ENCODE peak calls at places on chromosomes 13 and 19, in nine cellular contexts. T is body of pancreas, H is stomach, F is gastrocnemius medialis, J is Peyer's patch, X is IMR-90, N is breast epithelium, L is sigmoid colon, O is spleen. Q is an unnamed sample. For H3K4me1, the result is how much of the 10 kb centered on the place peaks cover.

GRCh38 chr19:13856530-13856929 is 20.4 kb upstream of the NANOS3 start:
- DNase-seq in T (no peak), H (no peak), F (no peak), J (peak), X (no peak), N (no peak), L (no peak), O (no peak), Q (no peak)

GRCh38 chr13:100561599-100562204 is 26.9 kb downstream of the GGACT start:
- DNase-seq in T (no peak), H (no peak), F (no peak), J (no peak), X (no peak), N (no peak), L (no peak), O (no peak), Q (no peak)

GRCh38 chr13:31073859-31074718 is 87.6 kb downstream of the HSPH1 start:
- DNase-seq in T (no peak), H (no peak), F (no peak), J (no peak), X (peak), N (peak), L (no peak), O (no peak), Q (no peak)

GRCh38 chr19:588758-589692 is 656 bp upstream of the HCN2 start:
- DNase-seq in T (no peak), H (no peak), F (no peak), J (no peak), X (no peak), N (no peak), L (no peak), O (no peak), Q (no peak)

GRCh38 chr19:45130888-45131615 is 29.7 kb downstream of the NKPD1 start:
- DNase-seq in T (peak), H (peak), F (no peak), J (peak), X (peak), N (no peak), L (no peak), O (no peak), Q (peak)

GRCh38 chr13:57633950-57634828 is 2.6 kb downstream of the PCDH17 start:
- DNase-seq in T (peak), H (no peak), F (no peak), J (no peak), X (no peak), N (no peak), L (peak), O (peak), Q (peak)

GRCh38 chr19:47631681-47632446 is 22.9 kb downstream of the BICRA start:
- DNase-seq in T (no peak), H (no peak), F (peak), J (no peak), X (no peak), N (no peak), L (no peak), O (no peak), Q (no peak)

GRCh38 chr19:44969437-44969836 is 14.3 kb downstream of the CLPTM1 start:
- DNase-seq in T (no peak), H (no peak), F (no peak), J (no peak), X (no peak), N (no peak), L (no peak), O (no peak), Q (no peak)

GRCh38 chr13:98556968-98557591 is 19.8 kb downstream of the STK24 start:
- DNase-seq in T (peak), H (peak), F (no peak), J (peak), X (peak), N (no peak), L (peak), O (no peak), Q (no peak)

GRCh38 chr19:45554481-45554880 is 30.1 kb downstream of the OPA3 start:
- DNase-seq in T (no peak), H (no peak), F (no peak), J (no peak), X (no peak), N (no peak), L (no peak), O (no peak), Q (no peak)

GRCh38 chr13:81017525-81018152 is 676.7 kb upstream of the SPRY2 start:
- DNase-seq in T (no peak), H (no peak), F (no peak), J (no peak), X (peak), N (no peak), L (no peak), O (no peak), Q (no peak)

GRCh38 chr13:49248433-49249002 is 793 bp downstream of the CDADC1 start:
- DNase-seq in T (no peak), H (no peak), F (no peak), J (no peak), X (peak), N (no peak), L (no peak), O (no peak), Q (peak)

GRCh38 chr19:45121827-45122345 is 28.9 kb downstream of the PPP1R37 start:
- DNase-seq in T (no peak), H (no peak), F (no peak), J (no peak), X (no peak), N (no peak), L (no peak), O (no peak), Q (no peak)

GRCh38 chr13:66659291-66660012 is 570.7 kb downstream of the PCDH9 start:
- DNase-seq in T (no peak), H (no peak), F (no peak), J (no peak), X (no peak), N (no peak), L (no peak), O (no peak), Q (no peak)

GRCh38 chr19:54062643-54063042 is 1.1 kb downstream of the VSTM1 start:
- DNase-seq in T (no peak), H (no peak), F (no peak), J (no peak), X (no peak), N (no peak), L (peak), O (peak), Q (peak)

GRCh38 chr13:51687928-51688714 is 103.9 kb downstream of the WDFY2 start:
- DNase-seq in T (no peak), H (no peak), F (no peak), J (no peak), X (no peak), N (no peak), L (no peak), O (no peak), Q (no peak)

GRCh38 chr19:21202865-21203494 is 61.1 kb downstream of the ZNF431 start:
- DNase-seq in T (peak), H (no peak), F (no peak), J (no peak), X (peak), N (no peak), L (no peak), O (no peak), Q (no peak)

GRCh38 chr13:104485571-104485970 is 1419.4 kb upstream of the SLC10A2 start:
- DNase-seq in T (no peak), H (no peak), F (no peak), J (no peak), X (no peak), N (no peak), L (no peak), O (no peak), Q (no peak)

GRCh38 chr13:39023316-39023715 is 14.6 kb downstream of the PROSER1 start:
- DNase-seq in T (no peak), H (no peak), F (no peak), J (no peak), X (peak), N (no peak), L (no peak), O (no peak), Q (no peak)

DNA sequence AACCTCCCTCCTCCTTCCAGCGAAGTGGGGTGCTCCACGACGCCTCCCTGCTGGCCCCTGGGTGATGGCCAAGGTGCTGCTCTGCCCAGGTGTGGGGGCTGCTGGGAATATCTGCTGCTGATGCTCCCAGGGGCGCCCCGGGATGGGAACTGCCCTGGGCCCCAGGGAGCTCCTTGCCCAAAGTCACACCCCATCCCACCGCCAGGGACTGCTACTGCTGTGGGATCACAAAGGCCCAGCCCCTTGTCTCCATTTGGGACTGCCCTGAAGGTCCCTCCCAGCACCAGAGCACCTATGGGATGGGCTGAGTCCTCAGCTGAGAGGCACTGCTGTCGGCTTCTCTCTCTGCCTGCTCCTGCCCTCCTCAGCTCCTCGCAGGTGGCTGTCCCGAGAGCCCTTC is 19.0 kb downstream of the CHST8 start:
- DNase-seq in T (no peak), H (no peak), F (no peak), J (peak), X (no peak), N (no peak), L (no peak), O (peak), Q (no peak)
- H3K4me1 ChIP-seq in T (under half), H (under half), F (under half), J (under half), X (under half), N (under half), L (under half), O (under half), Q (under half)

GRCh38 chr19:51695088-51695487 is 2.0 kb downstream of the SPACA6 start:
- DNase-seq in T (no peak), H (peak), F (no peak), J (peak), X (no peak), N (no peak), L (no peak), O (no peak), Q (no peak)

GRCh38 chr19:51692065-51692915 is 840 bp upstream of the SPACA6 start:
- DNase-seq in T (no peak), H (no peak), F (no peak), J (peak), X (no peak), N (no peak), L (no peak), O (no peak), Q (peak)

GRCh38 chr19:51694318-51695085 is 1.4 kb downstream of the SPACA6 start:
- DNase-seq in T (no peak), H (peak), F (no peak), J (peak), X (no peak), N (no peak), L (no peak), O (no peak), Q (no peak)

GRCh38 chr19:51693819-51694218 is 689 bp downstream of the SPACA6 start:
- DNase-seq in T (no peak), H (no peak), F (no peak), J (no peak), X (no peak), N (no peak), L (no peak), O (no peak), Q (peak)

GRCh38 chr19:51693246-51693645 is at the start of gene SPACA6:
- DNase-seq in T (no peak), H (no peak), F (no peak), J (peak), X (no peak), N (no peak), L (no peak), O (no peak), Q (peak)
- H3K4me3 ChIP-seq in T (no peak), H (peak), F (no peak), J (no peak), X (no peak), N (peak), L (peak), O (peak), Q (peak)

GRCh38 chr19:34120846-34121639 is 51.3 kb upstream of the LSM14A start:
- DNase-seq in T (peak), H (peak), F (no peak), J (no peak), X (peak), N (no peak), L (no peak), O (no peak), Q (peak)

GRCh38 chr19:34124828-34125227 is 47.5 kb upstream of the LSM14A start:
- DNase-seq in T (peak), H (no peak), F (no peak), J (no peak), X (no peak), N (no peak), L (no peak), O (no peak), Q (no peak)

DNA sequence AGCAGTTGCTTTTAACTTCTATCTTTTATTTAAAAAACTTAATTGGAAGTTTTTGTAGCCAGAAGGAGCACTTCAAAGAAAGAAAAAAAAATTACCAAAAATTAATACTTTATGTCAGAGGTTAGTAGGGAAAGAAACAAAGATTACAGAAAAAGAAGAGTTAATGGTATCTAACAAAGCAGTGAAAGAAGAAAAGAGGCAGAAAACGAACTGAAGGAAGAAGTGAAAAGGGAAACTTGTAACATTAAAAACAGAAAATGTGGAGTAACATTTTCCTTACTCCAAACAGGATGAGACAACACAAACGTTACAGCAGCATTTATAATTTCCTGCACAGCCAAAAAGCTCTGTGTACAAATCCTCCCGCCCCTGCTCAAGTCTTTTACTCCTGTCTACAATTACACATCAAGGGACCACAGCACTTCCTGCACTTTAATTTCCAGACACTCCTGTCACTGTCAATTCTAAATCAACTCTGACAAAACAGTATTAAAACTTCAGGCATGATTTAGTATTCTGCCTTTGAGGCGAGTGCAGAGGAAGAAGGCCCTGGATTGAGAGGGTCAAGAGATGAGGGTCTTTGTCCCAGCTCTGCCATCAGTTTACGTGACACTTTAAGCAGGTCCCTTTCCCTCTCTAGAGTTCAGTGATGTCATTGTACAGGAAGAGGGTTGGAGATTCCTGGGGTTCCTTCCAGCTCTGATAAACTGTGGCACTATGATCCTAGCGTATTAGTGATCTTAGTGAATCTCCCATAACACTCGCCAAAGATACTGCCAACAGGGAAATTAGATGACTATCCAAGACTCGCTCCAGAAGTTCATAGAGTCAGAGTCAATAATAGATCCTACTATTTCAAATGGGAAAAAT is 53.2 kb upstream of the LSM14A start:
- DNase-seq in T (no peak), H (no peak), F (no peak), J (no peak), X (no peak), N (no peak), L (no peak), O (no peak), Q (no peak)
- TF ChIP-seq POLR2A in T (no peak), H (no peak), F (no peak), J (no peak), X (no peak), N (no peak), L (no peak), O (no peak), Q (no peak)

GRCh38 chr13:43057653-43058317 is 34.4 kb downstream of the DNAJC15 start:
- DNase-seq in T (no peak), H (no peak), F (no peak), J (peak), X (no peak), N (no peak), L (no peak), O (no peak), Q (no peak)
- H3K4me1 ChIP-seq in T (under half), H (half or more), F (under half), J (under half), X (under half), N (under half), L (under half), O (under half), Q (under half)

GRCh38 chr13:64675256-64675892 is 2554.8 kb downstream of the PCDH9 start:
- DNase-seq in T (no peak), H (no peak), F (no peak), J (no peak), X (peak), N (no peak), L (no peak), O (no peak), Q (no peak)
- H3K4me3 ChIP-seq in T (no peak), H (no peak), F (no peak), J (no peak), X (no peak), N (no peak), L (no peak), O (no peak), Q (no peak)

DNA sequence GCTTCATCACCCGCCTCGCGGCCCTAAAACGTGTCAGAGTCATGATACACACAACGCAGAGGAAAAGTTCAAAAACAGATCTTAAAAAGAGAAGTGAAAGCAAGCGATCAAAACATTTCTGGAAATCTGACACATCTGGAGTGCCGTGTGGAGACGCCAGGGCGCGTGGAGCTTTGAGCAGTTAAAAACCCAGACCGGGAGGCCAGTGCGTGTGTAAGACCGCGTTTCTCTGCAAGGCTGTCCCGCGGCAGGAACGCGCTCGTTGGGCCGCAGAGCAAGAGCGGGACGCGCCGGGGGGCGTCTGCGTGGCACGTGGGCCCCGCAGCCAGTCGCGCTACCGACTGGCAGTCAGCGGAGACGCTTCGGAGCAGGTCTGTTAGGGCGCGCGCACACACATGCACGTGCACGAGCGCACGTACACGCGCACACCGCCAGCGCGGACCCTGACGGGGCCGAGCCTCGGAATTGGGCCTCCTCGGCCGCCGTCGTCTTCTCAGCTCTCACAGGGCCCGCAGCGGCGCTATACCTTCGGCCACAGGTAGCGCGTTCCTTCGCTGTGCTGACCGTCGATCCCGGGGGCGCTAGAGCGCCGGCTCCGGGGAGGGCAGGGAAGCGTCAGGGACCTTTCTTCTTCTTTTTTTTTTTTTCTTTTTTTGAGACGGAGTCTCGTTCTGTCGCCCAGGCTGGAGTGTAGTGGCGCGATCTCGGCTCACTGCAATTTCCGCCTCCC is 35.8 kb downstream of the RNF6 start:
- DNase-seq in T (peak), H (peak), F (peak), J (peak), X (peak), N (peak), L (peak), O (peak), Q (peak)
- TF ChIP-seq POLR2A in T (peak), H (no peak), F (no peak), J (no peak), X (no peak), N (no peak), L (no peak), O (no peak), Q (peak)